ENCODE peak calls at places on chromosome 20, in nine cellular contexts. K is mammary epithelial cell; N is OCI-LY7; V is psoas muscle; E is IMR-90; S is HCT116; M is kidney; G is CD8-positive, alpha-beta T cell; H is A549. Y is an unnamed sample. For H3K4me1, the result is how much of the 10 kb centered on the place peaks cover.

GRCh38 chr20:24673678-24674570 is 204.5 kb downstream of the SYNDIG1 start:
- DNase-seq in K (peak), N (no peak), V (no peak), E (peak), S (no peak), M (peak), G (no peak), H (peak), Y (no peak)

GRCh38 chr20:53708129-53708968 is 114.7 kb upstream of the ZNF217 start:
- DNase-seq in K (peak), N (peak), V (no peak), E (peak), S (no peak), M (no peak), G (no peak), H (no peak), Y (no peak)

GRCh38 chr20:49281059-49281912 is 3.4 kb upstream of the ZNFX1 start:
- DNase-seq in K (no peak), N (peak), V (no peak), E (no peak), S (no peak), M (no peak), G (no peak), H (peak), Y (no peak)

GRCh38 chr20:41259309-41259708 is 58.2 kb downstream of the ZHX3 start:
- DNase-seq in K (no peak), N (no peak), V (no peak), E (no peak), S (no peak), M (no peak), G (no peak), H (no peak), Y (no peak)

GRCh38 chr20:58855506-58856314 is 3.2 kb downstream of the GNAS start:
- DNase-seq in K (peak), N (no peak), V (no peak), E (no peak), S (no peak), M (no peak), G (no peak), H (no peak), Y (peak)

GRCh38 chr20:25310921-25311728 is 63.2 kb downstream of the PYGB start:
- DNase-seq in K (no peak), N (no peak), V (no peak), E (peak), S (no peak), M (peak), G (no peak), H (no peak), Y (no peak)

GRCh38 chr20:53253668-53254067 is 281.5 kb downstream of the TSHZ2 start:
- DNase-seq in K (no peak), N (no peak), V (no peak), E (no peak), S (no peak), M (no peak), G (no peak), H (no peak), Y (no peak)

GRCh38 chr20:14948416-14948815 is 611.0 kb upstream of the FLRT3 start:
- DNase-seq in K (no peak), N (no peak), V (no peak), E (no peak), S (no peak), M (no peak), G (no peak), H (peak), Y (no peak)

GRCh38 chr20:19834287-19834686 is 76.2 kb downstream of the RIN2 start:
- DNase-seq in K (no peak), N (no peak), V (no peak), E (no peak), S (no peak), M (no peak), G (no peak), H (no peak), Y (no peak)

GRCh38 chr20:19056909-19057308 is 155.5 kb upstream of the SLC24A3 start:
- DNase-seq in K (no peak), N (peak), V (no peak), E (no peak), S (no peak), M (no peak), G (no peak), H (no peak), Y (no peak)

GRCh38 chr20:20680991-20681508 is 31.4 kb downstream of the RALGAPA2 start:
- DNase-seq in K (no peak), N (no peak), V (no peak), E (no peak), S (no peak), M (no peak), G (no peak), H (no peak), Y (no peak)

GRCh38 chr20:54063998-54064676 is 6.3 kb downstream of the BCAS1 start:
- DNase-seq in K (no peak), N (no peak), V (no peak), E (no peak), S (no peak), M (no peak), G (peak), H (no peak), Y (no peak)

GRCh38 chr20:41649489-41649888 is 31.3 kb upstream of the CHD6 start:
- DNase-seq in K (no peak), N (peak), V (no peak), E (no peak), S (no peak), M (no peak), G (no peak), H (no peak), Y (peak)

GRCh38 chr20:60729119-60729900 is 522.8 kb upstream of the CDH4 start:
- DNase-seq in K (no peak), N (no peak), V (no peak), E (no peak), S (no peak), M (no peak), G (no peak), H (no peak), Y (no peak)

GRCh38 chr20:40008177-40008576 is 680.9 kb downstream of the MAFB start:
- DNase-seq in K (no peak), N (no peak), V (no peak), E (peak), S (no peak), M (no peak), G (no peak), H (no peak), Y (no peak)

GRCh38 chr20:58497911-58498310 is 17.3 kb downstream of the APCDD1L start:
- DNase-seq in K (no peak), N (no peak), V (no peak), E (no peak), S (no peak), M (no peak), G (no peak), H (no peak), Y (no peak)

GRCh38 chr20:41181567-41181966 is 44.2 kb downstream of the PLCG1 start:
- DNase-seq in K (no peak), N (no peak), V (no peak), E (no peak), S (no peak), M (no peak), G (peak), H (no peak), Y (no peak)

GRCh38 chr20:10322073-10323012 is 103.7 kb downstream of the SNAP25 start:
- DNase-seq in K (no peak), N (no peak), V (no peak), E (no peak), S (no peak), M (no peak), G (no peak), H (no peak), Y (no peak)

GRCh38 chr20:20405619-20406018 is 37.7 kb downstream of the INSM1 start:
- DNase-seq in K (no peak), N (no peak), V (no peak), E (no peak), S (no peak), M (no peak), G (no peak), H (no peak), Y (no peak)

GRCh38 chr20:45087115-45087785 is 13.7 kb downstream of the KCNS1 start:
- DNase-seq in K (no peak), N (no peak), V (no peak), E (no peak), S (no peak), M (no peak), G (no peak), H (no peak), Y (no peak)

GRCh38 chr20:7843613-7844012 is 96.6 kb downstream of the HAO1 start:
- DNase-seq in K (peak), N (no peak), V (peak), E (peak), S (no peak), M (no peak), G (no peak), H (no peak), Y (no peak)

GRCh38 chr20:5061209-5061608 is 58.5 kb downstream of the PCNA start:
- DNase-seq in K (peak), N (no peak), V (no peak), E (peak), S (peak), M (no peak), G (no peak), H (peak), Y (no peak)

GRCh38 chr20:49245921-49246740 is 26.9 kb downstream of the DDX27 start:
- DNase-seq in K (peak), N (peak), V (no peak), E (peak), S (peak), M (no peak), G (no peak), H (peak), Y (peak)

GRCh38 chr20:34112600-34113061 is 588 bp upstream of the EIF2S2 start:
- DNase-seq in K (no peak), N (no peak), V (no peak), E (peak), S (no peak), M (peak), G (no peak), H (peak), Y (peak)

GRCh38 chr20:15544727-15545126 is 1028.5 kb downstream of the KIF16B start:
- DNase-seq in K (no peak), N (no peak), V (no peak), E (no peak), S (no peak), M (peak), G (no peak), H (no peak), Y (no peak)

GRCh38 chr20:58571942-58572666 is 56.9 kb upstream of the APCDD1L start:
- DNase-seq in K (no peak), N (no peak), V (no peak), E (peak), S (no peak), M (no peak), G (no peak), H (no peak), Y (no peak)

GRCh38 chr20:24990810-24991252 is 1.7 kb downstream of the APMAP start:
- DNase-seq in K (peak), N (peak), V (no peak), E (no peak), S (no peak), M (peak), G (no peak), H (no peak), Y (no peak)

GRCh38 chr20:60056345-60057122 is 98.3 kb downstream of the CDH26 start:
- DNase-seq in K (no peak), N (no peak), V (no peak), E (no peak), S (no peak), M (no peak), G (no peak), H (no peak), Y (no peak)

GRCh38 chr20:63490416-63490815 is 8.5 kb downstream of the EEF1A2 start:
- DNase-seq in K (no peak), N (no peak), V (no peak), E (no peak), S (no peak), M (peak), G (no peak), H (no peak), Y (no peak)

GRCh38 chr20:33647603-33648395 is 14.3 kb upstream of the C20orf144 start:
- DNase-seq in K (peak), N (no peak), V (no peak), E (peak), S (no peak), M (no peak), G (no peak), H (no peak), Y (peak)

DNA sequence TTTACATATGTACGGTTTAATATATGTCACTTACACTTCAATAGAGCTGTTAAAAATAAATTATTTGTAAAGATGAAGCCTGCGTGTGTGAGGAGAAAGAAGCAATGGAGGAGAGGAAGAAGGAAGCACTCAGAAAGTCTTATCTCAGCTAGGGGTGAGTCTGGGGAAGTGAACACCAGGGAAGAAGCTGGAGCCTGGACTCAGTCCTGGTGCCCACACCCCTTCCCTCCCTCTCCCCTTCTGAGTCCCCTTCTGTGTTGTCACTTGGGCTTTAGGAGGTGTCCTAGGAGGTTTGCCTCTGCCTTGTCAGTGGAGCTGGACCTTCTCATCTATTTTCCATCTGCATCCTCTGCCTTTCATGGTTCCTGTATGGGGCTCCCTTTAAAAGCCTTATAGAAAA is 1.9 kb downstream of the SIRPB2 start:
- DNase-seq in K (no peak), N (no peak), V (no peak), E (no peak), S (no peak), M (no peak), G (no peak), H (no peak), Y (no peak)
- H3K4me1 ChIP-seq in K (under half), N (under half), V (under half), E (under half), S (under half), M (under half), G (under half), H (under half), Y (under half)

GRCh38 chr20:13382786-13383185 is 161.7 kb downstream of the ISM1 start:
- DNase-seq in K (no peak), N (no peak), V (no peak), E (no peak), S (no peak), M (no peak), G (no peak), H (no peak), Y (no peak)
- H3K27ac ChIP-seq in K (no peak), N (no peak), V (no peak), E (no peak), S (no peak), M (no peak), G (no peak), H (no peak), Y (no peak)

DNA sequence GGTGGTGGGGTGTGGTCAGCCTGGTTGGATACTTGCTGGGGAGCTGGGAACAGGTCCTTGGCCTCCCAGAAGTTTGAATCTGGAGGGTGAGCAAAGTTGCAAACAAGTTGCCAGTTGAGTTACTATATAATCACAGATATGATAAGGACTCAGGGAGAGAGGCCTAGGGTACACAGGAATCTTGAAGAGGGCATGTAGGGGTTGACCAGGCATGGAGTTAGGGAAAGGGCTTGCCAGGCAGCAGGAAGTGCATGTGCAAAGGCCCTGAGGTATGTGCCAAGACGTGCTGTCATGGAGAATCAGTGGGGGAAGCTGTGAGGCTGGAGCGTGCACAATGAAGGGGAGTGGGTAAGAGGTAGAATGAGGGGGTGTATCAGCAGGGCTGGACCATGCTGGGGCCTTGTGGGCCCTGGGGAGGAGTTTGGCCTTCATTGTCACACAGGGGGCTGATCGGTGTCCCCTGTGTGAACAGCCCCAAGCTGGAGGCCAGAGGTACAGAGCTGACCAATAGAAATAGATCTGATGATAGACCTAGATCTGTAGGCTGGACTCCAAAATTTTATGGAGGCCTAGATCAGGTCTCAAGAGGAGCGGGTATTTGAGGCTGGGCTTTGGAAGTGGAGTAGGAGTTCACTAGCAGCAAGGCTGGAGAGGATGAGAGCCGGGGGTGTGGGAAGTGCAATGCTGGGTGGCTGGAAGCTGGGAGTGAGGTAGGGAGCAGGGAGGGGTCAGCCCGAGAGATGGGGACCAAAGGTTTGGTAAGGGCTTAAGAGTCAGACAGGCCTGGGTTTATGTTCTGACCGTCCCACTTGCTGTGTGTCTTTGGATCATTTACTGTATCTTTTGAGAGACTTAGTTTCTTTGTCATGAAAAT is 2.9 kb downstream of the SRC start:
- DNase-seq in K (no peak), N (no peak), V (no peak), E (no peak), S (no peak), M (no peak), G (no peak), H (no peak), Y (no peak)
- H3K4me1 ChIP-seq in K (under half), N (under half), V (under half), E (under half), S (under half), M (under half), G (under half), H (half or more), Y (under half)

DNA sequence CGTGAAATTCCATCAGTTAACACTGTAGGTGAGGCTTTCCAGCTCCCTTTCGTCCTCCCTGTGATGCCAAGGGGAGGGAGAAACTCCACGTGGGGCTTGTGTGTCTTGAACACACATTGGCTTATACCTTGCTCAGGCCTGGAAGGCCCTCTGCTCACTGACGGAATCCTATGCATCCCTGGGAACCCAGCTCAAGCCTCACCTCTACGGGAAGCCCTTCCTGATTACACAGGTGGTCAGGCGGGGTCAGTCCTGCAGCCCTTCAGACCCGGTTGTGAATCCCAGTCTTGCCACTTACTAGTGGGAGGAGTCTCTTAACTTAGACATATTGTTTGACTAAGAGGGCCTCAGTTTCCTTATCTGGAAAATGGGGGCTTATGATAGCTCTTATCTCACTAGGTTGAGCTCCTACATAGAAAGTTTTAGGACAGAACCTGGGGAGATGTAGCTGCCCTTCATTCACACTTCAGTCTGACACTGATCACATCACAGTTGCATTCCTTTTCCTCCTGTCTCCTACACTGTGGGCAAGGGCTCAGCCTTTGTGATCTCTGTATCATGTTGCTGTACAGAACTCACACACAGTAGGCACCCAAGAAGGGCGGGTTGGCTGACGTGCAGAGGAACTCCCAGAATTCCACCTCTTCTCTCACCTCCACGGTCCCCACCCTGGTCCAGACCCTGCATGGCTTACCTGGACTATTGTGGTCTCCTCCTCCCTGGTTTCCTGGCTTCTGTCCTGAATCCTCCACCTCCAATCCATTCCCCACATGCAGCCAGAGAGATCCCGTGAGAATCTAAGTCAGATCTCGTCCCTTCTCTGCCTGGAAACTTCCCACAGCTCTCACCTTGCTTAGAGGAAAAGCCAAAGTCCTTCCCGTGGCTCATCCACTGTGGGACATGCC is 129.6 kb downstream of the CEBPB start:
- DNase-seq in K (peak), N (no peak), V (no peak), E (no peak), S (no peak), M (no peak), G (no peak), H (no peak), Y (no peak)
- H3K27ac ChIP-seq in K (peak), N (no peak), V (peak), E (peak), S (peak), M (no peak), G (no peak), H (peak), Y (peak)

GRCh38 chr20:57262244-57263126 is 4.0 kb downstream of the BMP7 start:
- DNase-seq in K (no peak), N (no peak), V (no peak), E (no peak), S (no peak), M (no peak), G (no peak), H (no peak), Y (no peak)
- H3K4me1 ChIP-seq in K (under half), N (half or more), V (under half), E (under half), S (under half), M (under half), G (under half), H (under half), Y (under half)

DNA sequence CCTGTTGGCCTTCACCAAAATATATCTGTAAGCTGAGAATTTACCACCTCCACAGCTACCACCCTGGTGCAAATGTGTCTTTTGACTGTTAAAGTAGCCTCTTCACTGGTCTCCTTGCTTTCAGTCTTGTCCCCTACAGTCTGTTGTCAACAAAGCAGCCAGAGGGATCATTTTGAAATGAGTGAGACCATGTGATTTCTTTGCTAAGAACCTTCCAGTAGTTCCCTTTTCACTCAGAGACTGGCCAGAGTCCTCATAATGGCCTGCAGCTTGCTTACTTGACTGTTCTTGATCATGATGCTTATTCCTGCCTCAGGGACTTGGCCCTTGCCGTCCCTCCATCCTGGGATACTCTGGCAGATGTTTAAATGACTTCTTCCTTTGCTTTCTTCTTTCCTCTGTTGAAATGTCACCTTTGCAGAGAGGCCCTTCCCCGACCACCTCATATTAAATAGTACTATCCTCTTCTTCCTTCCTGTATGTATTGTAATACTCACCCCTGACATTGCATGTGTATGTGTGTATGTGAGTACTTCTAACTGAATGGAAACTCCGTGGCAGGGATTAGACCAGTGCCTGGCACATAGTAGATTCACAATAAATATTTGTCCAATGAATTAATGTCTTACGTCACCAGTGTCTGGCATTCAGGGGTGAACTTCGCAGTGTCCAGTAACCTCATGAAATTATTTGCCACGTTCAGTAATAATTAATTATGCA is 5.0 kb downstream of the MANBAL start:
- DNase-seq in K (no peak), N (no peak), V (no peak), E (peak), S (no peak), M (no peak), G (no peak), H (no peak), Y (no peak)
- H3K27ac ChIP-seq in K (peak), N (no peak), V (peak), E (peak), S (peak), M (no peak), G (no peak), H (peak), Y (peak)

GRCh38 chr20:50668326-50668725 is 23.0 kb downstream of the RIPOR3 start:
- DNase-seq in K (no peak), N (no peak), V (no peak), E (no peak), S (no peak), M (no peak), G (no peak), H (no peak), Y (no peak)
- H3K4me1 ChIP-seq in K (under half), N (under half), V (under half), E (under half), S (under half), M (under half), G (under half), H (under half), Y (under half)